ENCODE peak calls at places on chromosomes 2 and 18, in ten cellular contexts. J, C, N, R, Y, S, K, M, G and A are unnamed samples.

GRCh38 chr18:7133181-7133580 is 15.6 kb upstream of the LAMA1 start:
- DNase-seq in C (no peak), G (peak; percentile 24), R (no peak), J (no peak), S (no peak), M (no peak), N (no peak), Y (no peak), K (no peak), A (no peak)

GRCh38 chr2:239396881-239397681 is 3.7 kb downstream of the HDAC4 start:
- DNase-seq in K (peak; percentile 33), C (no peak), G (no peak), S (peak; percentile 42), R (peak; percentile 54), Y (no peak), J (peak; percentile 10), N (no peak), M (no peak), A (no peak)

GRCh38 chr2:200451506-200451905 is 58.4 kb downstream of the KCTD18 start:
- DNase-seq in K (no peak), R (no peak), J (no peak), S (no peak), G (no peak), M (no peak), C (no peak), Y (no peak), N (no peak), A (no peak)

GRCh38 chr18:8373486-8373885 is 235.8 kb upstream of the RAB12 start:
- DNase-seq in J (no peak), M (no peak), S (no peak), Y (no peak), G (no peak), R (no peak), K (no peak), C (no peak), N (no peak), A (no peak)

GRCh38 chr2:196263181-196263747 is 91.9 kb upstream of the STK17B start:
- DNase-seq in J (no peak), C (peak; percentile 46), Y (no peak), N (no peak), R (no peak), S (no peak), G (no peak), K (no peak), M (no peak), A (no peak)

GRCh38 chr2:205585451-205586045 is 96.8 kb upstream of the NRP2 start:
- DNase-seq in J (no peak), G (no peak), S (peak; percentile 81), C (no peak), K (no peak), M (no peak), N (no peak), R (no peak), Y (peak; percentile 58), A (no peak)

GRCh38 chr2:6828299-6828584 is 37.5 kb downstream of the CMPK2 start:
- DNase-seq in G (peak; percentile 34), R (no peak), J (no peak), M (no peak), K (no peak), C (no peak), Y (peak; percentile 20), S (peak; percentile 25), N (no peak), A (no peak)

GRCh38 chr2:63399171-63399570 is 189.1 kb downstream of the WDPCP start:
- DNase-seq in R (no peak), Y (peak; percentile 59), G (no peak), S (peak; percentile 39), C (no peak), M (no peak), K (no peak), J (no peak), N (no peak), A (no peak)

GRCh38 chr18:22509423-22509822 is 91.7 kb upstream of the CTAGE1 start:
- DNase-seq in M (no peak), K (no peak), Y (no peak), R (no peak), J (no peak), S (no peak), N (no peak), C (no peak), G (no peak), A (no peak)

GRCh38 chr2:179096090-179096489 is 46.2 kb upstream of the CCDC141 start:
- DNase-seq in Y (no peak), M (no peak), G (no peak), N (no peak), J (no peak), S (no peak), C (no peak), K (no peak), R (no peak), A (no peak)

GRCh38 chr2:8148260-8148880 is 533.5 kb upstream of the ID2 start:
- DNase-seq in S (no peak), Y (no peak), C (no peak), R (no peak), J (no peak), G (peak; percentile 69), K (no peak), M (no peak), N (no peak), A (no peak)

GRCh38 chr18:28059861-28060260 is 117.1 kb downstream of the CDH2 start:
- DNase-seq in N (no peak), C (no peak), Y (no peak), G (no peak), S (no peak), K (no peak), R (no peak), M (no peak), J (no peak), A (no peak)

GRCh38 chr2:98502556-98503335 is 58.1 kb downstream of the INPP4A start:
- DNase-seq in M (no peak), C (no peak), S (no peak), R (no peak), K (no peak), N (no peak), Y (no peak), G (peak; percentile 51), J (no peak), A (no peak)

GRCh38 chr2:150581717-150582472 is 94.4 kb upstream of the RND3 start:
- DNase-seq in N (no peak), M (no peak), G (no peak), Y (no peak), C (no peak), K (no peak), J (no peak), R (no peak), S (no peak), A (no peak)

GRCh38 chr18:76491801-76492668 is 3.0 kb downstream of the ZNF516 start:
- DNase-seq in C (no peak), Y (peak; percentile 31), K (peak; percentile 73), J (peak; percentile 53), N (no peak), G (peak; percentile 53), R (peak; percentile 73), S (peak; percentile 68), M (no peak), A (peak; percentile 12)

GRCh38 chr2:232239956-232240681 is 138.4 kb upstream of the ALPP start:
- DNase-seq in G (no peak), M (no peak), R (no peak), J (no peak), K (no peak), Y (no peak), S (no peak), N (no peak), C (no peak), A (no peak)